ENCODE peak calls at places on chromosomes 7 and 10, in six cellular contexts. Y, K, J, W, G and H are unnamed samples.

GRCh38 chr7:18706648-18707047 is 211.1 kb downstream of the HDAC9 start:
- DNase-seq in Y (no peak), K (no peak), J (peak; percentile 14), W (no peak), G (no peak), H (no peak)

GRCh38 chr10:73899401-73899780 is 11.5 kb upstream of the PLAU start:
- DNase-seq in Y (no peak), K (no peak), J (no peak), W (no peak), G (no peak), H (no peak)

GRCh38 chr10:49362596-49363260 is 33.2 kb downstream of the DRGX start:
- DNase-seq in Y (no peak), K (no peak), J (no peak), W (no peak), G (no peak), H (peak; percentile 78)

GRCh38 chr7:2886391-2886790 is 42.3 kb upstream of the GNA12 start:
- DNase-seq in Y (no peak), K (no peak), J (no peak), W (no peak), G (no peak), H (no peak)

GRCh38 chr10:5584895-5585516 is 60.2 kb downstream of the CALML3 start:
- DNase-seq in Y (no peak), K (no peak), J (no peak), W (no peak), G (peak; percentile 51), H (no peak)

GRCh38 chr7:151315038-151315655 is 26.5 kb upstream of the NUB1 start:
- DNase-seq in Y (peak; percentile 71), K (peak; percentile 81), J (peak; percentile 80), W (peak; percentile 72), G (no peak), H (peak; percentile 86)

GRCh38 chr10:13634207-13634606 is 47.4 kb downstream of the PRPF18 start:
- DNase-seq in Y (no peak), K (no peak), J (no peak), W (no peak), G (no peak), H (no peak)

GRCh38 chr7:26167293-26167934 is 15.4 kb downstream of the NFE2L3 start:
- DNase-seq in Y (no peak), K (no peak), J (no peak), W (no peak), G (no peak), H (no peak)

GRCh38 chr7:17900464-17900863 is 39.8 kb downstream of the SNX13 start:
- DNase-seq in Y (no peak), K (no peak), J (no peak), W (no peak), G (no peak), H (no peak)

GRCh38 chr7:85290252-85290651 is 103.4 kb upstream of the SEMA3D start:
- DNase-seq in Y (no peak), K (no peak), J (no peak), W (no peak), G (no peak), H (no peak)

GRCh38 chr7:101733713-101734475 is 83.5 kb upstream of the CUX1 start:
- DNase-seq in Y (no peak), K (no peak), J (no peak), W (peak; percentile 40), G (peak; percentile 84), H (no peak)

GRCh38 chr10:119395287-119396007 is 147.1 kb downstream of the RGS10 start:
- DNase-seq in Y (no peak), K (peak; percentile 54), J (peak; percentile 48), W (no peak), G (no peak), H (no peak)

GRCh38 chr7:30731619-30732018 is 20.3 kb upstream of the INMT start:
- DNase-seq in Y (no peak), K (no peak), J (no peak), W (no peak), G (peak; percentile 39), H (no peak)

GRCh38 chr10:35347088-35347487 is 10.8 kb downstream of the CCNY start:
- DNase-seq in Y (no peak), K (no peak), J (peak; percentile 23), W (no peak), G (no peak), H (no peak)

GRCh38 chr10:60846173-60846572 is 67.9 kb downstream of the CDK1 start:
- DNase-seq in Y (no peak), K (no peak), J (peak; percentile 89), W (no peak), G (no peak), H (no peak)

GRCh38 chr7:49023345-49024330 is 99.3 kb downstream of the CDC14C start:
- DNase-seq in Y (no peak), K (no peak), J (no peak), W (peak; percentile 32), G (no peak), H (no peak)

GRCh38 chr7:27151945-27152815 is at the start of gene HOXA3:
- DNase-seq in Y (no peak), K (peak; percentile 16), J (no peak), W (no peak), G (peak; percentile 69), H (no peak)

GRCh38 chr10:13684813-13685511 is 98.2 kb downstream of the PRPF18 start:
- DNase-seq in Y (no peak), K (no peak), J (peak; percentile 78), W (no peak), G (no peak), H (no peak)

GRCh38 chr7:105010538-105011523 is 3.2 kb upstream of the KMT2E start:
- DNase-seq in Y (no peak), K (no peak), J (no peak), W (no peak), G (no peak), H (no peak)

GRCh38 chr7:69768986-69769595 is 170.8 kb downstream of the AUTS2 start:
- DNase-seq in Y (no peak), K (no peak), J (peak; percentile 83), W (no peak), G (no peak), H (no peak)

GRCh38 chr7:101947899-101948298 is 130.5 kb downstream of the CUX1 start:
- DNase-seq in Y (no peak), K (no peak), J (peak; percentile 78), W (no peak), G (no peak), H (no peak)

GRCh38 chr7:135150072-135150782 is 2.4 kb downstream of the TMEM140 start:
- DNase-seq in Y (no peak), K (no peak), J (no peak), W (no peak), G (no peak), H (no peak)

GRCh38 chr10:2137549-2138174 is 400.3 kb upstream of the ADARB2 start:
- DNase-seq in Y (no peak), K (no peak), J (peak; percentile 52), W (peak; percentile 21), G (no peak), H (no peak)

GRCh38 chr7:25584557-25584956 is 356.3 kb upstream of the NPVF start:
- DNase-seq in Y (no peak), K (no peak), J (no peak), W (no peak), G (no peak), H (no peak)

GRCh38 chr7:96521068-96521629 is 188.5 kb downstream of the SEM1 start:
- DNase-seq in Y (no peak), K (no peak), J (no peak), W (no peak), G (no peak), H (no peak)

GRCh38 chr7:101363734-101364374 is 1.2 kb downstream of the COL26A1 start:
- DNase-seq in Y (peak; percentile 34), K (peak; percentile 47), J (peak; percentile 72), W (peak; percentile 78), G (peak; percentile 83), H (no peak)

GRCh38 chr7:2445047-2445446 is 31.2 kb downstream of the GRIFIN start:
- DNase-seq in Y (no peak), K (no peak), J (no peak), W (no peak), G (peak; percentile 63), H (no peak)

GRCh38 chr10:80684217-80684616 is 146.5 kb downstream of the SH2D4B start:
- DNase-seq in Y (no peak), K (no peak), J (peak; percentile 53), W (no peak), G (no peak), H (no peak)

DNA sequence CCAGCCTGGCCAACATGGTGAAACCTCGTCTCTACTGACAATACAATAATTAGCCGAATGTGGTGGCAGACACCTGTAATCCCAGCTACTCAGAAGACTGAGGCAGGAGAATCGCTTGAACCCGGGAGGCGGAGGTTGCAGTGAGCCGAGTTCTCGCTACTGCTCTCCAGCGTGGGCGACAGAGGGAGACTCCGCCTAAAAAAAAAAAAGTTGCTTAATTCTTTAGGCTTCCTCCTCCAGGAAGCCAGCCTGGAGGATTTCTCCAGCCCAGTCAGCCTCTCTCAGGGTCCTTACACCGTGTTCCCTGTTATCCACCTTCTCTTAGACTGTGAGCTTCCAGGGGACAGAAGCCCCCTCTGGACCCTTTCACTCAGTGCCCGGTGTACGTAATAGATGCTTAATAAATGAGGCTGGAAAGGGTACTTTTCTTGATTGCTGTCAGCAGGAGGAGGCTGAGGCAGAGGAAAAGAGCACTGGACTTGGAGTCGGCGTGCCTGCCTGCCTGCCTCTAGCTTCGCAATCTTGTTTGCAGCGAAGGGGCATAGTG is 16.4 kb upstream of the NODAL start:
- DNase-seq in Y (no peak), K (no peak), J (no peak), W (no peak), G (no peak), H (no peak)
- H3K4me3 ChIP-seq in Y (no peak overlapping the region), K (peak overlapping the region; percentile 39), J (no peak overlapping the region), W (peak overlapping the region; percentile 33), G (peak overlapping the region; percentile 41), H (peak overlapping the region; percentile 26)

GRCh38 chr10:391304-391703 is 256.0 kb downstream of the ZMYND11 start:
- DNase-seq in Y (no peak), K (no peak), J (no peak), W (no peak), G (no peak), H (no peak)
- H3K27ac ChIP-seq in Y (no peak overlapping the region), K (no peak overlapping the region), J (no peak overlapping the region), W (no peak overlapping the region), G (no peak overlapping the region), H (no peak overlapping the region)

GRCh38 chr7:38102486-38102885 is 75.6 kb upstream of the STARD3NL start:
- DNase-seq in Y (no peak), K (no peak), J (no peak), W (no peak), G (no peak), H (no peak)
- H3K4me3 ChIP-seq in Y (no peak overlapping the region), K (no peak overlapping the region), J (no peak overlapping the region), W (no peak overlapping the region), G (no peak overlapping the region), H (no peak overlapping the region)

GRCh38 chr7:158803226-158803944 is 25.9 kb downstream of the ESYT2 start:
- DNase-seq in Y (no peak), K (no peak), J (no peak), W (no peak), G (no peak), H (no peak)

GRCh38 chr7:158805414-158805813 is 23.9 kb downstream of the ESYT2 start:
- DNase-seq in Y (no peak), K (no peak), J (no peak), W (no peak), G (no peak), H (no peak)

GRCh38 chr7:158804335-158804734 is 25.0 kb downstream of the ESYT2 start:
- DNase-seq in Y (no peak), K (no peak), J (no peak), W (no peak), G (no peak), H (no peak)

GRCh38 chr7:158805937-158806336 is 23.4 kb downstream of the ESYT2 start:
- DNase-seq in Y (no peak), K (no peak), J (no peak), W (no peak), G (no peak), H (no peak)

GRCh38 chr7:158802535-158803199 is 26.6 kb downstream of the ESYT2 start:
- DNase-seq in Y (no peak), K (no peak), J (peak; percentile 29), W (no peak), G (no peak), H (no peak)
- H3K27ac ChIP-seq in Y (peak overlapping the region; percentile 54), K (no peak overlapping the region), J (peak overlapping the region; percentile 60), W (no peak overlapping the region), G (peak overlapping the region; percentile 51), H (no peak overlapping the region)